ENCODE peak calls at places on chromosomes 4 and X, in six cellular contexts. One of them, this sample, is unnamed.

GRCh38 chrX:135168533-135168932 is 2.7 kb downstream of the CT55 start:
- DNase-seq in GM23338: no peak
- DNase-seq in stomach: no peak
- DNase-seq in breast epithelium: no peak
- DNase-seq in H1: no peak
- DNase-seq in GM12891: no peak
- DNase-seq in this sample: no peak

GRCh38 chrX:15674514-15674898 is 9.9 kb upstream of the CLTRN start:
- DNase-seq in H1: no peak
- DNase-seq in stomach: peak
- DNase-seq in GM12891: peak
- DNase-seq in GM23338: peak
- DNase-seq in breast epithelium: peak
- DNase-seq in this sample: peak

GRCh38 chr4:58590714-58591113 is 1480.5 kb upstream of the IGFBP7 start:
- DNase-seq in stomach: no peak
- DNase-seq in GM12891: no peak
- DNase-seq in GM23338: no peak
- DNase-seq in H1: no peak
- DNase-seq in breast epithelium: no peak
- DNase-seq in this sample: no peak

GRCh38 chrX:2193273-2193592 is 307.5 kb downstream of the DHRSX start:
- DNase-seq in H1: no peak
- DNase-seq in GM23338: no peak
- DNase-seq in breast epithelium: no peak
- DNase-seq in GM12891: no peak
- DNase-seq in stomach: no peak
- DNase-seq in this sample: no peak

GRCh38 chr4:109233585-109233984 is 68.9 kb downstream of the COL25A1 start:
- DNase-seq in breast epithelium: no peak
- DNase-seq in stomach: no peak
- DNase-seq in GM12891: no peak
- DNase-seq in GM23338: no peak
- DNase-seq in H1: no peak
- DNase-seq in this sample: no peak

GRCh38 chrX:133847595-133847994 is 137.8 kb downstream of the GPC3 start:
- DNase-seq in GM23338: no peak
- DNase-seq in breast epithelium: no peak
- DNase-seq in H1: no peak
- DNase-seq in GM12891: no peak
- DNase-seq in stomach: no peak
- DNase-seq in this sample: no peak

GRCh38 chr4:39044947-39045734 is 12.9 kb upstream of the TMEM156 start:
- DNase-seq in H1: peak
- DNase-seq in GM23338: peak
- DNase-seq in GM12891: no peak
- DNase-seq in breast epithelium: no peak
- DNase-seq in stomach: peak
- DNase-seq in this sample: no peak

GRCh38 chrX:50920132-50920531 is 9.6 kb downstream of the BMP15 start:
- DNase-seq in breast epithelium: no peak
- DNase-seq in GM23338: peak
- DNase-seq in H1: no peak
- DNase-seq in GM12891: no peak
- DNase-seq in stomach: no peak
- DNase-seq in this sample: no peak

GRCh38 chrX:103687073-103687695 is 685 bp upstream of the MORF4L2 start:
- DNase-seq in breast epithelium: peak
- DNase-seq in H1: peak
- DNase-seq in GM23338: no peak
- DNase-seq in stomach: peak
- DNase-seq in GM12891: no peak
- DNase-seq in this sample: peak

GRCh38 chrX:7925867-7926472 is 1.2 kb downstream of the PNPLA4 start:
- DNase-seq in stomach: peak
- DNase-seq in GM12891: peak
- DNase-seq in H1: peak
- DNase-seq in breast epithelium: peak
- DNase-seq in GM23338: peak
- DNase-seq in this sample: no peak

GRCh38 chrX:119692241-119693031 is 532 bp downstream of the SEPTIN6 start:
- DNase-seq in H1: peak
- DNase-seq in GM23338: no peak
- DNase-seq in breast epithelium: no peak
- DNase-seq in stomach: peak
- DNase-seq in GM12891: no peak
- DNase-seq in this sample: no peak

GRCh38 chr4:158015241-158015640 is 157.6 kb downstream of the GASK1B start:
- DNase-seq in H1: no peak
- DNase-seq in stomach: no peak
- DNase-seq in breast epithelium: no peak
- DNase-seq in GM23338: no peak
- DNase-seq in GM12891: no peak
- DNase-seq in this sample: no peak

GRCh38 chrX:103414561-103414960 is 38.2 kb downstream of the BEX3 start:
- DNase-seq in breast epithelium: no peak
- DNase-seq in H1: no peak
- DNase-seq in GM23338: no peak
- DNase-seq in stomach: no peak
- DNase-seq in GM12891: no peak
- DNase-seq in this sample: no peak

GRCh38 chrX:27918799-27919198 is 62.5 kb downstream of the DCAF8L1 start:
- DNase-seq in H1: no peak
- DNase-seq in breast epithelium: no peak
- DNase-seq in GM23338: peak
- DNase-seq in GM12891: no peak
- DNase-seq in stomach: no peak
- DNase-seq in this sample: no peak

GRCh38 chr4:54400802-54401201 is 171.7 kb downstream of the PDGFRA start:
- DNase-seq in GM12891: no peak
- DNase-seq in stomach: no peak
- DNase-seq in GM23338: no peak
- DNase-seq in breast epithelium: no peak
- DNase-seq in H1: no peak
- DNase-seq in this sample: no peak

GRCh38 chrX:68203656-68204055 is 229.6 kb downstream of the OPHN1 start:
- DNase-seq in GM12891: no peak
- DNase-seq in GM23338: no peak
- DNase-seq in H1: no peak
- DNase-seq in stomach: no peak
- DNase-seq in breast epithelium: no peak
- DNase-seq in this sample: no peak

GRCh38 chr4:168695288-168695687 is 198.4 kb downstream of the PALLD start:
- DNase-seq in GM12891: no peak
- DNase-seq in stomach: no peak
- DNase-seq in GM23338: no peak
- DNase-seq in H1: no peak
- DNase-seq in breast epithelium: no peak
- DNase-seq in this sample: no peak

GRCh38 chr4:158193171-158193749 is 17.0 kb upstream of the TMEM144 start:
- DNase-seq in GM12891: no peak
- DNase-seq in GM23338: peak
- DNase-seq in breast epithelium: no peak
- DNase-seq in stomach: no peak
- DNase-seq in H1: no peak
- DNase-seq in this sample: no peak

GRCh38 chr4:87275311-87275710 is 47.4 kb downstream of the HSD17B13 start:
- DNase-seq in stomach: no peak
- DNase-seq in H1: no peak
- DNase-seq in GM12891: no peak
- DNase-seq in breast epithelium: no peak
- DNase-seq in GM23338: no peak
- DNase-seq in this sample: no peak

GRCh38 chrX:42422961-42423360 is 355.0 kb downstream of the PPP1R2C start:
- DNase-seq in H1: no peak
- DNase-seq in GM12891: no peak
- DNase-seq in stomach: no peak
- DNase-seq in GM23338: no peak
- DNase-seq in breast epithelium: no peak
- DNase-seq in this sample: no peak

GRCh38 chrX:41984628-41985027 is 61.3 kb upstream of the CASK start:
- DNase-seq in stomach: no peak
- DNase-seq in breast epithelium: no peak
- DNase-seq in H1: no peak
- DNase-seq in GM12891: no peak
- DNase-seq in GM23338: no peak
- DNase-seq in this sample: no peak

GRCh38 chr4:88802138-88802537 is 104.5 kb upstream of the NAP1L5 start:
- DNase-seq in stomach: no peak
- DNase-seq in GM23338: no peak
- DNase-seq in GM12891: no peak
- DNase-seq in breast epithelium: no peak
- DNase-seq in H1: no peak
- DNase-seq in this sample: no peak

GRCh38 chrX:70322784-70323183 is 32.9 kb downstream of the KIF4A start:
- DNase-seq in breast epithelium: no peak
- DNase-seq in stomach: no peak
- DNase-seq in GM12891: no peak
- DNase-seq in GM23338: peak
- DNase-seq in H1: no peak
- DNase-seq in this sample: no peak

GRCh38 chr4:123788577-123788976 is 392.0 kb downstream of the SPRY1 start:
- DNase-seq in stomach: no peak
- DNase-seq in H1: no peak
- DNase-seq in GM12891: no peak
- DNase-seq in breast epithelium: no peak
- DNase-seq in GM23338: no peak
- DNase-seq in this sample: no peak

GRCh38 chr4:56330691-56331090 is 56.6 kb downstream of the AASDH start:
- DNase-seq in H1: no peak
- DNase-seq in GM12891: no peak
- DNase-seq in GM23338: no peak
- DNase-seq in stomach: no peak
- DNase-seq in breast epithelium: no peak
- DNase-seq in this sample: no peak

GRCh38 chrX:346034-346813 is 27.6 kb upstream of the GTPBP6 start:
- DNase-seq in H1: peak
- DNase-seq in GM23338: peak
- DNase-seq in GM12891: no peak
- DNase-seq in stomach: no peak
- DNase-seq in breast epithelium: no peak
- DNase-seq in this sample: no peak

GRCh38 chr4:119031218-119031617 is 104.4 kb upstream of the MYOZ2 start:
- DNase-seq in H1: no peak
- DNase-seq in breast epithelium: no peak
- DNase-seq in GM23338: no peak
- DNase-seq in stomach: no peak
- DNase-seq in GM12891: no peak
- DNase-seq in this sample: no peak
- TF ChIP-seq POLR2AphosphoS5 in H1: no peak
- TF ChIP-seq POLR2AphosphoS5 in breast epithelium: no peak
- TF ChIP-seq POLR2AphosphoS5 in GM23338: no peak
- TF ChIP-seq POLR2AphosphoS5 in stomach: peak
- TF ChIP-seq POLR2AphosphoS5 in GM12891: no peak
- TF ChIP-seq POLR2AphosphoS5 in this sample: no peak

DNA sequence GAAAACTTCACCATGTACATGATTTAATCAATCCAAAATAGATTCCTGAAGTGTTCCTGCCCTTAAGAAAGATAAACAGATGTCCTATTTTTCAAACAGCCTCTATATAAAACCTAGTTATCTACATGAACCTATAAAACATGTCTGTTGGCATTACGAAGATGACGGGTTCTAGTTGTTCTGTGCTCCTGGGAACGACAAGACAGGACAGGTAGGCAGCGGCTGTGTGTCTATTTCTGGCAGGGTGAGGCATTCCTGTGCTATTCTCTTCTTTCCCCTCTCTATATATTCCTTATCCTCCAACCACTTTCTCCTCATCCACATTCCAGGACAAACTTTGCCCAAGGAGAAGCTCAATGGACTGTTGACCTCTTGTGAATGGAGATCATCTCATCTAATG is 6.1 kb downstream of the FAT1 start:
- DNase-seq in GM23338: no peak
- DNase-seq in GM12891: no peak
- DNase-seq in stomach: no peak
- DNase-seq in breast epithelium: no peak
- DNase-seq in H1: no peak
- DNase-seq in this sample: no peak
- TF ChIP-seq POLR2AphosphoS5 in GM23338: no peak
- TF ChIP-seq POLR2AphosphoS5 in GM12891: no peak
- TF ChIP-seq POLR2AphosphoS5 in stomach: no peak
- TF ChIP-seq POLR2AphosphoS5 in breast epithelium: no peak
- TF ChIP-seq POLR2AphosphoS5 in H1: no peak
- TF ChIP-seq POLR2AphosphoS5 in this sample: no peak

DNA sequence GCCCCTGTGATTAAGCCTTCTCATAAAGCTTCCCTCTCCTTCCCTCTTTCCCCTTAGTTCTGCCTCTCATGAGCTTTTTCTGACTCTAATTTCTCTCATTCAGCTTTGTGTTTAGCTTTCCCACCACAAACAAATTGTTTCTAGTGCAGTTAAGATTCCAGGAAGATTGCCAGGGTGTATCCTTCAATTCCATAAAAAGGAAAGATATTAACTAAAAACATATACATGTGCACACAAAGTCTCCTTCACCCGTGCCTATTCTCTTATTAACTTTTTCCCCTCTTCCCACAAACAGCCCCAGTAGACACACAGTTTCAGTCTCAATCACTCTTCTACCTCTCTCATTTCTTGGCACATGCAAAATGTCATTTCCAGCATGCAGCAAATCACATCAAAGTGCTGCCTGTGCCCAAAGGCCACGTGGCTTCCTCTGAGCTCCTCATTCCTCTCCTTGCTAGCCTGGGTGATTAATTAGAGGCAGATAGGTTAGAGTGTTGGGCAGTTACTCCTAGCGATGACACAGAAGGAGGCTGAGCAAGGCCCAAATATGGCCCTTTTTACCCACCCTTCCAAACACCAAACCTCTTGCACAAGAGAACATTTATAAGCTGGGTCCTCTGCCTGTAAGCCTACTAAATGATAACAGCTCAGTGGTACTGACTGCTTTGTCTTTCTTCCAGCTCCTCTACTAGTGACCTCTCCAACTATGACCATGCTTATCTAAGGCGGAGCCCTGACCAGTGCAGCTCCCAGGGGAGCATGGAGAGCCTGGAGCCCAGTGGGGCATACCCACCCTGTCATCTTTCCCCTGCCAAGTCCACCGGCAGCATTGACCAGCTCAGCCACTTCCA is 159.6 kb downstream of the SOWAHB start:
- DNase-seq in GM12891: no peak
- DNase-seq in stomach: no peak
- DNase-seq in breast epithelium: no peak
- DNase-seq in H1: no peak
- DNase-seq in GM23338: no peak
- DNase-seq in this sample: no peak
- TF ChIP-seq POLR2AphosphoS5 in GM12891: no peak
- TF ChIP-seq POLR2AphosphoS5 in stomach: peak
- TF ChIP-seq POLR2AphosphoS5 in breast epithelium: no peak
- TF ChIP-seq POLR2AphosphoS5 in H1: no peak
- TF ChIP-seq POLR2AphosphoS5 in GM23338: no peak
- TF ChIP-seq POLR2AphosphoS5 in this sample: no peak

DNA sequence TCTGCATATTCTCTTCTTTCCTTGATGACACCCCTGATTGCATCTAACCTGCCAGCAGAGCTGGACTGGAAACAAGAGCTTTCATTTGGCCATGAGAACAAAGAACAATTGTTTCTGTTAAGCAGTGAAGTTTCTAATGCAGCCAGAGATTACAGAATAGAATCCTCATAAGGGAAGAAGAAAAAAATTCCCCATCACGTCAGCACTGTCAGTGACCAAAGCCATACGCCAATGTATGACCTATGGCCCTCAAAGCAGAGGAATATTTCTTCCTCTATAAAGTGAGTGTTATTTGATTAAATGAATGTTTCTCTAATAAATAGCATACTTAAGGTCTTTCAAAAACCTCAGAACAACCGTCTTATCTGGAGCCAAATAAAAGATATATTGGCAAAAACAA is 529.0 kb upstream of the INTU start:
- DNase-seq in H1: no peak
- DNase-seq in stomach: no peak
- DNase-seq in GM23338: no peak
- DNase-seq in breast epithelium: peak
- DNase-seq in GM12891: no peak
- DNase-seq in this sample: no peak
- TF ChIP-seq POLR2AphosphoS5 in H1: no peak
- TF ChIP-seq POLR2AphosphoS5 in stomach: no peak
- TF ChIP-seq POLR2AphosphoS5 in GM23338: no peak
- TF ChIP-seq POLR2AphosphoS5 in breast epithelium: peak
- TF ChIP-seq POLR2AphosphoS5 in GM12891: no peak
- TF ChIP-seq POLR2AphosphoS5 in this sample: no peak

This sample was measured in suprapubic skin.